ENCODE peak calls at places on chromosome 6, in nine cellular contexts. One of them, this sample, is unnamed.

GRCh38 chr6:112883095-112883494 is 536.0 kb downstream of the RFPL4B start:
- DNase-seq in colonic mucosa: no peak
- DNase-seq in NCI-H1417: no peak
- DNase-seq in Right ventricle myocardium superior: no peak
- DNase-seq in NB4: no peak
- DNase-seq in left ventricle myocardium inferior: no peak
- DNase-seq in Peyer's patch: no peak
- DNase-seq in heart left ventricle: no peak
- DNase-seq in SJSA1: no peak
- DNase-seq in this sample: no peak

GRCh38 chr6:138965971-138966370 is 22.1 kb downstream of the REPS1 start:
- DNase-seq in colonic mucosa: no peak
- DNase-seq in NCI-H1417: no peak
- DNase-seq in Right ventricle myocardium superior: no peak
- DNase-seq in NB4: no peak
- DNase-seq in left ventricle myocardium inferior: no peak
- DNase-seq in Peyer's patch: no peak
- DNase-seq in heart left ventricle: no peak
- DNase-seq in SJSA1: no peak
- DNase-seq in this sample: peak

GRCh38 chr6:17015144-17015543 is 86.7 kb upstream of the STMND1 start:
- DNase-seq in colonic mucosa: no peak
- DNase-seq in NCI-H1417: no peak
- DNase-seq in Right ventricle myocardium superior: no peak
- DNase-seq in NB4: peak
- DNase-seq in left ventricle myocardium inferior: no peak
- DNase-seq in Peyer's patch: no peak
- DNase-seq in heart left ventricle: no peak
- DNase-seq in SJSA1: no peak
- DNase-seq in this sample: no peak

GRCh38 chr6:106446287-106446885 is 85.9 kb downstream of the CRYBG1 start:
- DNase-seq in colonic mucosa: no peak
- DNase-seq in NCI-H1417: peak
- DNase-seq in Right ventricle myocardium superior: no peak
- DNase-seq in NB4: peak
- DNase-seq in left ventricle myocardium inferior: no peak
- DNase-seq in Peyer's patch: no peak
- DNase-seq in heart left ventricle: no peak
- DNase-seq in SJSA1: no peak
- DNase-seq in this sample: peak

GRCh38 chr6:110877154-110877564 is 2.6 kb downstream of the AMD1 start:
- DNase-seq in colonic mucosa: no peak
- DNase-seq in NCI-H1417: no peak
- DNase-seq in Right ventricle myocardium superior: no peak
- DNase-seq in NB4: no peak
- DNase-seq in left ventricle myocardium inferior: no peak
- DNase-seq in Peyer's patch: no peak
- DNase-seq in heart left ventricle: no peak
- DNase-seq in SJSA1: no peak
- DNase-seq in this sample: no peak

GRCh38 chr6:2951723-2952122 is 19.6 kb downstream of the SERPINB6 start:
- DNase-seq in colonic mucosa: peak
- DNase-seq in NCI-H1417: no peak
- DNase-seq in Right ventricle myocardium superior: peak
- DNase-seq in NB4: peak
- DNase-seq in left ventricle myocardium inferior: no peak
- DNase-seq in Peyer's patch: no peak
- DNase-seq in heart left ventricle: peak
- DNase-seq in SJSA1: no peak
- DNase-seq in this sample: no peak

GRCh38 chr6:52560462-52560861 is 16.4 kb downstream of the TRAM2 start:
- DNase-seq in colonic mucosa: no peak
- DNase-seq in NCI-H1417: no peak
- DNase-seq in Right ventricle myocardium superior: no peak
- DNase-seq in NB4: no peak
- DNase-seq in left ventricle myocardium inferior: no peak
- DNase-seq in Peyer's patch: no peak
- DNase-seq in heart left ventricle: no peak
- DNase-seq in SJSA1: no peak
- DNase-seq in this sample: no peak

GRCh38 chr6:110255356-110255755 is 75.1 kb downstream of the CDC40 start:
- DNase-seq in colonic mucosa: no peak
- DNase-seq in NCI-H1417: no peak
- DNase-seq in Right ventricle myocardium superior: no peak
- DNase-seq in NB4: peak
- DNase-seq in left ventricle myocardium inferior: no peak
- DNase-seq in Peyer's patch: no peak
- DNase-seq in heart left ventricle: no peak
- DNase-seq in SJSA1: no peak
- DNase-seq in this sample: no peak

GRCh38 chr6:34560366-34561226 is 4.5 kb upstream of the SPDEF start:
- DNase-seq in colonic mucosa: no peak
- DNase-seq in NCI-H1417: peak
- DNase-seq in Right ventricle myocardium superior: peak
- DNase-seq in NB4: peak
- DNase-seq in left ventricle myocardium inferior: peak
- DNase-seq in Peyer's patch: no peak
- DNase-seq in heart left ventricle: no peak
- DNase-seq in SJSA1: no peak
- DNase-seq in this sample: peak

GRCh38 chr6:132300323-132300949 is 100.8 kb downstream of the MOXD1 start:
- DNase-seq in colonic mucosa: peak
- DNase-seq in NCI-H1417: peak
- DNase-seq in Right ventricle myocardium superior: no peak
- DNase-seq in NB4: peak
- DNase-seq in left ventricle myocardium inferior: no peak
- DNase-seq in Peyer's patch: no peak
- DNase-seq in heart left ventricle: no peak
- DNase-seq in SJSA1: peak
- DNase-seq in this sample: no peak

GRCh38 chr6:73610444-73611275 is 43.1 kb downstream of the SLC17A5 start:
- DNase-seq in colonic mucosa: no peak
- DNase-seq in NCI-H1417: peak
- DNase-seq in Right ventricle myocardium superior: no peak
- DNase-seq in NB4: peak
- DNase-seq in left ventricle myocardium inferior: no peak
- DNase-seq in Peyer's patch: no peak
- DNase-seq in heart left ventricle: no peak
- DNase-seq in SJSA1: no peak
- DNase-seq in this sample: peak

GRCh38 chr6:170445984-170446383 is 107.1 kb downstream of the PSMB1 start:
- DNase-seq in colonic mucosa: no peak
- DNase-seq in NCI-H1417: no peak
- DNase-seq in Right ventricle myocardium superior: no peak
- DNase-seq in NB4: peak
- DNase-seq in left ventricle myocardium inferior: no peak
- DNase-seq in Peyer's patch: no peak
- DNase-seq in heart left ventricle: no peak
- DNase-seq in SJSA1: no peak
- DNase-seq in this sample: no peak

GRCh38 chr6:33314943-33315752 is 1.3 kb upstream of the TAPBP start:
- DNase-seq in colonic mucosa: peak
- DNase-seq in NCI-H1417: no peak
- DNase-seq in Right ventricle myocardium superior: peak
- DNase-seq in NB4: no peak
- DNase-seq in left ventricle myocardium inferior: peak
- DNase-seq in Peyer's patch: peak
- DNase-seq in heart left ventricle: no peak
- DNase-seq in SJSA1: no peak
- DNase-seq in this sample: no peak

This sample was measured in NCI-H510A treated with DMSO at 0.1 percent for 48 hours.